ENCODE peak calls at places on chromosomes 7 and 10, in six cellular contexts. One of them, this sample, is unnamed.

GRCh38 chr10:8705415-8705814 is 650.9 kb downstream of the GATA3 start:
- DNase-seq in aorta: no peak
- DNase-seq in upper lobe of right lung: no peak
- DNase-seq in uterus: no peak
- DNase-seq in heart left ventricle: no peak
- DNase-seq in AG04450: no peak
- DNase-seq in this sample: no peak

GRCh38 chr10:3482200-3482993 is 302.6 kb downstream of the KLF6 start:
- DNase-seq in aorta: no peak
- DNase-seq in upper lobe of right lung: peak
- DNase-seq in uterus: peak
- DNase-seq in heart left ventricle: no peak
- DNase-seq in AG04450: peak
- DNase-seq in this sample: no peak

GRCh38 chr7:151632750-151633515 is 113.2 kb upstream of the RHEB start:
- DNase-seq in aorta: peak
- DNase-seq in upper lobe of right lung: peak
- DNase-seq in uterus: peak
- DNase-seq in heart left ventricle: peak
- DNase-seq in AG04450: no peak
- DNase-seq in this sample: peak

GRCh38 chr7:157150825-157151412 is 12.2 kb downstream of the UBE3C start:
- DNase-seq in aorta: no peak
- DNase-seq in upper lobe of right lung: no peak
- DNase-seq in uterus: no peak
- DNase-seq in heart left ventricle: no peak
- DNase-seq in AG04450: no peak
- DNase-seq in this sample: peak

GRCh38 chr7:85529831-85530230 is 343.0 kb upstream of the SEMA3D start:
- DNase-seq in aorta: no peak
- DNase-seq in upper lobe of right lung: no peak
- DNase-seq in uterus: no peak
- DNase-seq in heart left ventricle: no peak
- DNase-seq in AG04450: no peak
- DNase-seq in this sample: no peak

GRCh38 chr7:129530881-129531391 is 28.6 kb downstream of the SMKR1 start:
- DNase-seq in aorta: no peak
- DNase-seq in upper lobe of right lung: no peak
- DNase-seq in uterus: no peak
- DNase-seq in heart left ventricle: no peak
- DNase-seq in AG04450: peak
- DNase-seq in this sample: no peak

GRCh38 chr10:112115781-112116385 is 67.7 kb downstream of the GPAM start:
- DNase-seq in aorta: no peak
- DNase-seq in upper lobe of right lung: no peak
- DNase-seq in uterus: no peak
- DNase-seq in heart left ventricle: no peak
- DNase-seq in AG04450: no peak
- DNase-seq in this sample: no peak

GRCh38 chr10:35848412-35848811 is 206.3 kb upstream of the FZD8 start:
- DNase-seq in aorta: no peak
- DNase-seq in upper lobe of right lung: no peak
- DNase-seq in uterus: no peak
- DNase-seq in heart left ventricle: no peak
- DNase-seq in AG04450: no peak
- DNase-seq in this sample: no peak

GRCh38 chr7:77404635-77405034 is 11.5 kb downstream of the GSAP start:
- DNase-seq in aorta: no peak
- DNase-seq in upper lobe of right lung: no peak
- DNase-seq in uterus: no peak
- DNase-seq in heart left ventricle: no peak
- DNase-seq in AG04450: no peak
- DNase-seq in this sample: no peak

GRCh38 chr7:37495574-37496184 is 47.0 kb upstream of the ELMO1 start:
- DNase-seq in aorta: no peak
- DNase-seq in upper lobe of right lung: no peak
- DNase-seq in uterus: no peak
- DNase-seq in heart left ventricle: no peak
- DNase-seq in AG04450: no peak
- DNase-seq in this sample: no peak

GRCh38 chr10:43222296-43222695 is 44.6 kb downstream of the RASGEF1A start:
- DNase-seq in aorta: peak
- DNase-seq in upper lobe of right lung: peak
- DNase-seq in uterus: peak
- DNase-seq in heart left ventricle: peak
- DNase-seq in AG04450: no peak
- DNase-seq in this sample: no peak

GRCh38 chr10:51001587-51001986 is 72.7 kb upstream of the PRKG1 start:
- DNase-seq in aorta: no peak
- DNase-seq in upper lobe of right lung: no peak
- DNase-seq in uterus: no peak
- DNase-seq in heart left ventricle: no peak
- DNase-seq in AG04450: no peak
- DNase-seq in this sample: no peak

GRCh38 chr10:90912854-90913479 is 7.9 kb downstream of the ANKRD1 start:
- DNase-seq in aorta: no peak
- DNase-seq in upper lobe of right lung: no peak
- DNase-seq in uterus: no peak
- DNase-seq in heart left ventricle: no peak
- DNase-seq in AG04450: no peak
- DNase-seq in this sample: no peak

GRCh38 chr10:98435178-98435577 is 11.6 kb downstream of the HPS1 start:
- DNase-seq in aorta: no peak
- DNase-seq in upper lobe of right lung: no peak
- DNase-seq in uterus: no peak
- DNase-seq in heart left ventricle: no peak
- DNase-seq in AG04450: no peak
- DNase-seq in this sample: no peak

GRCh38 chr7:30548762-30549344 is 44.2 kb upstream of the GGCT start:
- DNase-seq in aorta: no peak
- DNase-seq in upper lobe of right lung: no peak
- DNase-seq in uterus: peak
- DNase-seq in heart left ventricle: peak
- DNase-seq in AG04450: peak
- DNase-seq in this sample: peak

GRCh38 chr7:148921189-148921588 is 37.1 kb upstream of the EZH2 start:
- DNase-seq in aorta: no peak
- DNase-seq in upper lobe of right lung: no peak
- DNase-seq in uterus: no peak
- DNase-seq in heart left ventricle: no peak
- DNase-seq in AG04450: no peak
- DNase-seq in this sample: no peak

GRCh38 chr10:11178606-11179221 is 161.0 kb downstream of the CELF2 start:
- DNase-seq in aorta: no peak
- DNase-seq in upper lobe of right lung: no peak
- DNase-seq in uterus: no peak
- DNase-seq in heart left ventricle: peak
- DNase-seq in AG04450: no peak
- DNase-seq in this sample: peak

GRCh38 chr7:88226886-88227516 is 7.2 kb upstream of the SRI start:
- DNase-seq in aorta: no peak
- DNase-seq in upper lobe of right lung: peak
- DNase-seq in uterus: no peak
- DNase-seq in heart left ventricle: no peak
- DNase-seq in AG04450: peak
- DNase-seq in this sample: no peak

GRCh38 chr10:132616170-132616994 is 78.8 kb downstream of the INPP5A start:
- DNase-seq in aorta: peak
- DNase-seq in upper lobe of right lung: peak
- DNase-seq in uterus: no peak
- DNase-seq in heart left ventricle: peak
- DNase-seq in AG04450: no peak
- DNase-seq in this sample: no peak

GRCh38 chr7:70770154-70770553 is 361.8 kb upstream of the GALNT17 start:
- DNase-seq in aorta: no peak
- DNase-seq in upper lobe of right lung: no peak
- DNase-seq in uterus: no peak
- DNase-seq in heart left ventricle: no peak
- DNase-seq in AG04450: no peak
- DNase-seq in this sample: no peak

GRCh38 chr7:41702635-41703371 is at the start of gene INHBA:
- DNase-seq in aorta: no peak
- DNase-seq in upper lobe of right lung: no peak
- DNase-seq in uterus: peak
- DNase-seq in heart left ventricle: no peak
- DNase-seq in AG04450: peak
- DNase-seq in this sample: no peak

GRCh38 chr10:15461353-15462108 is 90.4 kb upstream of the FAM171A1 start:
- DNase-seq in aorta: no peak
- DNase-seq in upper lobe of right lung: no peak
- DNase-seq in uterus: peak
- DNase-seq in heart left ventricle: no peak
- DNase-seq in AG04450: no peak
- DNase-seq in this sample: peak

GRCh38 chr7:80644054-80644453 is 5.6 kb downstream of the CD36 start:
- DNase-seq in aorta: no peak
- DNase-seq in upper lobe of right lung: no peak
- DNase-seq in uterus: no peak
- DNase-seq in heart left ventricle: no peak
- DNase-seq in AG04450: no peak
- DNase-seq in this sample: no peak

GRCh38 chr7:26555971-26556830 is 264.5 kb downstream of the SNX10 start:
- DNase-seq in aorta: no peak
- DNase-seq in upper lobe of right lung: no peak
- DNase-seq in uterus: no peak
- DNase-seq in heart left ventricle: no peak
- DNase-seq in AG04450: no peak
- DNase-seq in this sample: no peak

GRCh38 chr10:86960003-86960862 is 1.8 kb downstream of the SNCG start:
- DNase-seq in aorta: peak
- DNase-seq in upper lobe of right lung: no peak
- DNase-seq in uterus: peak
- DNase-seq in heart left ventricle: peak
- DNase-seq in AG04450: no peak
- DNase-seq in this sample: peak

DNA sequence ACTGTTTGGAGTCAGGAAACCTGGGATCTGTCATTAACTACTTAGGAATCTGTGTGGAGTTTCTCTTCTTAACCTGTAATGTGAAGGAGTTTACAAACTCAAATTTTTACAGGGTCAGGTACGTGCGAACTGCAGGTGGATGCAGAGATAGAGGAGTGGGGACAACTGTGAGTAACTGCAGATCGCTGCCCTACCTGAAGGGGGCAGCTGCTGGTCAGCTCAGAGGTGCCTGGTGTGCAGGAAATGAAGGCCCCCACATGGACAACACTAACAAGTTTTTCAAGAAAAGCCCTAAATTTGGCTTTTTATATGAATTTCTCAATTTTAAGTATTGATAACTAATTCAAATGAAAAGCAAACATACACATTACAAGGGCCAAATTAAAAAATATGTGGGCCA is 380.0 kb downstream of the REEP3 start:
- DNase-seq in aorta: no peak
- DNase-seq in upper lobe of right lung: no peak
- DNase-seq in uterus: no peak
- DNase-seq in heart left ventricle: no peak
- DNase-seq in AG04450: no peak
- DNase-seq in this sample: no peak
- H3K27ac ChIP-seq in aorta: no peak
- H3K27ac ChIP-seq in upper lobe of right lung: no peak
- H3K27ac ChIP-seq in uterus: no peak
- H3K27ac ChIP-seq in heart left ventricle: no peak
- H3K27ac ChIP-seq in AG04450: no peak
- H3K27ac ChIP-seq in this sample: no peak

DNA sequence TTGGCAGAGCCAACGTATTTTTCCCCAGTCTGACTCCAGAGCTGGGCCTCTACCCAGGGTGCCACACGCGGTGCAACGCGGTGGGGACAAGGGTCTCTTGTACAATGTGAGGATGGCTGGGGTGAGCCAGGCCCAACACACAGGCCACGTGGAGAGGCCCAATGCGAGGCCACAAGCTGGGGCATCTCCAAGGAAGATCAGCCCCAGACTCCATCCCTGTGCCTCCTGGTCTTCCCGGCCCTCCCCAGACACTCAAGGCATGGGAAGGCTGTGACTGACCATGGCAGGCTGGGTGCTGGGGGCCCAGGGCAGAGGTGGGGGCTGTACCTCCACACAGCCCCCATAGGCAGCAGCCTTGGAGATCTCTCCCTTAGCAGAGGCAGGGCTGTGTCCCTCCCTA is 135.3 kb upstream of the FAM20C start:
- DNase-seq in aorta: peak
- DNase-seq in upper lobe of right lung: peak
- DNase-seq in uterus: no peak
- DNase-seq in heart left ventricle: no peak
- DNase-seq in AG04450: no peak
- DNase-seq in this sample: no peak
- H3K27ac ChIP-seq in aorta: no peak
- H3K27ac ChIP-seq in upper lobe of right lung: no peak
- H3K27ac ChIP-seq in uterus: no peak
- H3K27ac ChIP-seq in heart left ventricle: no peak
- H3K27ac ChIP-seq in AG04450: no peak
- H3K27ac ChIP-seq in this sample: no peak

DNA sequence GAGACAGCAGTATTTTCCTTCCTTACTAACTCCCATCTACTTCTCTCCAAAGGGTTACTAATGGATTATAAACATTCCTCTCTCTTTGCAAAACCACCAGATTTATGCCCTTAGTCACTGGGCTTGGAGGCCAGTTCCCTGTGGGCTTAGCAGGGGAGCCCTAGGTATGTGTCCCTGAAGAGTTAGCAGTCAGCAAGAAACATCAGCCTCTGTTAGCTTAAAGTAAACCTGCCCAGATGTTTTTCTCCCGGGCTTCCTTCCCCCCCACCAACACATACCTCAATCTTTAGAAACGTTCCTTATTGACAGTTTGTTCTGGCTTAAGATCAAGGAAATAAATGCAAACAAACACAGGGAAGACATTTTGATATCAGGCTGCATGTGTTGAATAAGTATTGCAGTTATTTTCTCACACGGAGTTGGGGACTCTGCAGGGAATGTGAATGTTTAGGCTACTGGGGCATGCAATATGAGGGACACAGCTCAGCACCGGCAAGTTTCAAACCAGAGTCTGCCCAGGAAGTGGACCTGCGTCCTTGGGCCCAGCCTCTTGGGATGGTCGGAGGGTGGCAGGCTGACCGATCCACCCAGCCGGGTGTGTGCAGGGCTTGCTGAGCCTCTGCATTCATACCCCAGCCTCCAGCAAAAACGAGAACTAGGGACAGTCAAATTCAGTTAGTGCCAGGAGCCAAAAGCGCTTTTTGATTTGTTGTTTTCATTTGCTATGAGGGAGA is 252.0 kb upstream of the GRB10 start:
- DNase-seq in aorta: no peak
- DNase-seq in upper lobe of right lung: no peak
- DNase-seq in uterus: no peak
- DNase-seq in heart left ventricle: no peak
- DNase-seq in AG04450: peak
- DNase-seq in this sample: no peak
- H3K27ac ChIP-seq in aorta: no peak
- H3K27ac ChIP-seq in upper lobe of right lung: no peak
- H3K27ac ChIP-seq in uterus: no peak
- H3K27ac ChIP-seq in heart left ventricle: no peak
- H3K27ac ChIP-seq in AG04450: no peak
- H3K27ac ChIP-seq in this sample: no peak

DNA sequence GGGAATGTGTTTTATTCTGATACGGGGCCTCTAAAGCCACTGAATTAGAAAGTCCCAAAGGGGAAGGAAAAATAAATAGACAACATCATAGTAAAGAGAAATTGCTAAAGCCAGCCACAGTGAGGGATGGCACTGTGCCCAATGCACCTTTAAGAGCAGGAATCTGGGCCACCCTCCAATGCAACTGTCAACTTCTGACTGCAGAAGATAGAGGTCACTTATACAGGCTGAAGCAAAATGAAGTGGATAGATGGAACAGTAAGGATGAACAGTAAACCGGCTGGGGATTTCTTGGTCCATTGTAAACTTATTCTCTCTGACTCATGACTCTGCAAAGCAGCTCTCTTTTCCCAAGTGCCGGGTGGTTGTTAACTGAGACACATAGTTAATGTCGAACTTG is 54.0 kb upstream of the KCNIP2 start:
- DNase-seq in aorta: no peak
- DNase-seq in upper lobe of right lung: no peak
- DNase-seq in uterus: no peak
- DNase-seq in heart left ventricle: peak
- DNase-seq in AG04450: peak
- DNase-seq in this sample: peak
- H3K27ac ChIP-seq in aorta: no peak
- H3K27ac ChIP-seq in upper lobe of right lung: no peak
- H3K27ac ChIP-seq in uterus: no peak
- H3K27ac ChIP-seq in heart left ventricle: no peak
- H3K27ac ChIP-seq in AG04450: no peak
- H3K27ac ChIP-seq in this sample: peak